ENCODE peak calls at places on chromosome 7, in four cellular contexts. U is bronchial epithelial cell, Z is NB4, T is GM20000. G is an unnamed sample.

GRCh38 chr7:103551006-103551405 is 105.0 kb upstream of the SLC26A5 start:
- DNase-seq in U (no peak), Z (no peak), T (no peak), G (no peak)

GRCh38 chr7:47483604-47484273 is 98.2 kb downstream of the TNS3 start:
- DNase-seq in Z (peak), T (no peak), U (no peak), G (no peak)

GRCh38 chr7:66741706-66742053 is 1.1 kb downstream of the RABGEF1 start:
- DNase-seq in U (no peak), Z (no peak), T (no peak), G (no peak)

GRCh38 chr7:128829391-128830166 is 627 bp upstream of the FLNC start:
- DNase-seq in Z (peak), U (peak), T (no peak), G (no peak)

GRCh38 chr7:97450516-97450915 is 281.4 kb upstream of the TAC1 start:
- DNase-seq in Z (no peak), T (no peak), U (no peak), G (no peak)

GRCh38 chr7:27245124-27245797 is 2.7 kb downstream of the EVX1 start:
- DNase-seq in Z (no peak), U (no peak), T (peak), G (no peak)

GRCh38 chr7:141128506-141128905 is 54.6 kb downstream of the TMEM178B start:
- DNase-seq in T (no peak), Z (no peak), U (no peak), G (no peak)

GRCh38 chr7:112238852-112239610 is 32.5 kb downstream of the ZNF277 start:
- DNase-seq in U (peak), Z (no peak), T (no peak), G (no peak)

GRCh38 chr7:151601521-151602305 is 82.0 kb upstream of the RHEB start:
- DNase-seq in T (no peak), Z (no peak), U (no peak), G (no peak)

GRCh38 chr7:158556721-158557440 is 30.7 kb downstream of the PTPRN2 start:
- DNase-seq in Z (no peak), U (no peak), T (no peak), G (no peak)

GRCh38 chr7:155396661-155397060 is 61.3 kb upstream of the EN2 start:
- DNase-seq in U (no peak), Z (no peak), T (no peak), G (no peak)

GRCh38 chr7:115124409-115124939 is 202.6 kb downstream of the MDFIC start:
- DNase-seq in U (no peak), Z (no peak), T (no peak), G (no peak)

GRCh38 chr7:129343099-129343700 is 91.0 kb upstream of the STRIP2 start:
- DNase-seq in U (peak), T (peak), Z (peak), G (no peak)

GRCh38 chr7:105745681-105746330 is 130.6 kb downstream of the ATXN7L1 start:
- DNase-seq in T (no peak), U (no peak), Z (no peak), G (no peak)

GRCh38 chr7:105743351-105743812 is 133.0 kb downstream of the ATXN7L1 start:
- DNase-seq in U (no peak), T (no peak), Z (no peak), G (no peak)

GRCh38 chr7:105751054-105751453 is 125.3 kb downstream of the ATXN7L1 start:
- DNase-seq in U (no peak), Z (no peak), T (no peak), G (no peak)

GRCh38 chr7:105752671-105753275 is 123.6 kb downstream of the ATXN7L1 start:
- DNase-seq in U (no peak), T (no peak), Z (no peak), G (no peak)

DNA sequence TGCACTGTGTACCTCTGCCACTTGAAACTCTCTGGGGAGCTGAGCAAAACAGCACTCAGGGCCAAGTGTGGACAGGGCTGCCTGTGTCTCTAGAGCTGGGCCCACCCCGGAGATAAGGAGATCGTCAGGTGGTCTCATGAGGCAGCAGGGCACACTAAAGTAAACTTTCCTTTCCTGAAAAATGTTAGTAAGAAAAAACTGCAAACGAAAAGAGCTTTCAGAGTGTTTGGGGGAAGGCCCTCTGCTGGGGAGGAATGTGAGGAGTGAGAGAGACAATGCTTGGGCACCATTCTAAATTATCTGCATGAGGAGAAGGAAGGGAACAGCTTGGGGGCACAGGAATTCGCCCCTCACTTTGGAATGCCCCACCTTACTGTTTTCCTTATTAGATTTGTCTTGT is 127.7 kb downstream of the ATXN7L1 start:
- DNase-seq in Z (no peak), U (no peak), T (no peak), G (no peak)
- TF ChIP-seq CTCF in Z (no peak), U (no peak), T (no peak), G (no peak)

GRCh38 chr7:135650831-135651573 is 11.3 kb upstream of the STMP1 start:
- DNase-seq in T (no peak), Z (peak), U (no peak), G (no peak)
- TF ChIP-seq CTCF in T (no peak), Z (no peak), U (no peak), G (no peak)

GRCh38 chr7:76201732-76202665 is at the start of gene SRRM3:
- DNase-seq in U (peak), Z (peak), T (peak), G (peak)
- TF ChIP-seq CTCF in U (peak), Z (peak), T (peak), G (peak)

DNA sequence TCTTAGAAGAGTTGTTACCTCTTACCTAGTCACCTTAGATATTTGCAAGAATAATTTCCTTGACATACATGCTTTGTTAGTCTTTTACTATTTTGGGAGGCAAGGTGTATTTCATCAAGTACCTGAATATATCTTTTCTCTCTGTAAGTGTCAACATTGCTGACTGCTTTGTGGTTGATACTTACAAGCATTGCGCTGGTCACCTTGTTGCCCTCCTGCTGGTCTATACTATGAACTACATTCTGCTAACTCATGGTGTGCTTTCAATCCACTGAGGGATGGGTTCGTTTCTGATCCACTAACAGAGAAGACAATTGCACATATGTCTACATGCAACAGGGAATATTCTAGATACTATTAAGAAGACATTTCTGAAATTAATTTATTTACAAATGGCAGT is 837.8 kb upstream of the COBL start:
- DNase-seq in Z (no peak), T (no peak), U (no peak), G (no peak)
- TF ChIP-seq CTCF in Z (no peak), T (no peak), U (no peak), G (peak)

GRCh38 chr7:32905175-32905662 is 13.7 kb upstream of the KBTBD2 start:
- DNase-seq in T (no peak), U (peak), Z (peak), G (no peak)
- TF ChIP-seq CTCF in T (no peak), U (no peak), Z (no peak), G (no peak)

GRCh38 chr7:32163911-32164310 is 93.7 kb upstream of the PDE1C start:
- DNase-seq in T (no peak), U (no peak), Z (no peak), G (no peak)

GRCh38 chr7:32164341-32164996 is 94.3 kb upstream of the PDE1C start:
- DNase-seq in T (no peak), U (peak), Z (peak), G (no peak)

GRCh38 chr7:32161708-32162107 is 91.5 kb upstream of the PDE1C start:
- DNase-seq in U (no peak), Z (no peak), T (no peak), G (no peak)

GRCh38 chr7:32167256-32167655 is 97.0 kb upstream of the PDE1C start:
- DNase-seq in T (no peak), U (no peak), Z (no peak), G (no peak)

GRCh38 chr7:32163141-32163806 is 93.1 kb upstream of the PDE1C start:
- DNase-seq in U (peak), Z (no peak), T (no peak), G (no peak)
- TF ChIP-seq CTCF in U (no peak), Z (no peak), T (no peak), G (no peak)

GRCh38 chr7:132328760-132329159 is 247.5 kb downstream of the PLXNA4 start:
- DNase-seq in U (no peak), T (no peak), Z (no peak), G (no peak)

GRCh38 chr7:132322981-132323380 is 253.3 kb downstream of the PLXNA4 start:
- DNase-seq in Z (no peak), T (no peak), U (no peak), G (no peak)

GRCh38 chr7:132328047-132328620 is 248.1 kb downstream of the PLXNA4 start:
- DNase-seq in Z (no peak), T (no peak), U (no peak), G (no peak)

GRCh38 chr7:132321387-132321786 is 254.9 kb downstream of the PLXNA4 start:
- DNase-seq in T (no peak), Z (peak), U (no peak), G (no peak)

DNA sequence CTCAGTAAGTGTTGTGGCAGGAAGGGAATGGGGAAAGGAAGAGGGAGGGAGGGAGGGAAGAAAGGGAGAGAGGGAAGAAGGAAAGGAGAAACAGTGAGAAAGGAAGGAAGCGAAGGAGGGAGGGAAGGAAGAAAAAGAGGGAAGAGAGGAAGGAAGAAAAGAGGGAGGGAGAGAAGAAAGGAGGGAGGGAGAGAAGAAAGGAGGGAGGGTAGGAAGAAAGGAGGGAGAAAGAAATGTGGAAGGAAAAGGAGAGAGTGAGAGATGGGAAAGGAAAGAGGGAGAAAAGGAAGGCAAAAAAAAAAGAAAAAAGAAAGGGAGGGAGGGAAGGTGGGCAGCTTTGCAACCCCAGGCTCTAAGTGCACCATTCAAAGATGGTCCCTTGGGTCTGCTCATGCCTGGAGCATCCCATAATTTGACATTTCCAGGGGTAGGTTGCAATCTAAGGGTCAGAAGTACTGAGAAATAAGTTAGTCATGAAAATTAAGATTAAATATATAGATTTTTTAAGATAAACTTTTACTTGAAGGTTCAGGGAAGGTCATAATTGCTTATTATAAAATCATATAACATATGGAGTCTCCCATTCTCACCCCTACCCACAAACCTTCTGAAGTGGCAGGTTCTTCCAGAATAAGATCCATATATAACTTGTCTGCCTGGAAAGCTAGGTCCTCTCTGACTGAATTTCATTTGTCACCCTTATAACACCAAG is 249.2 kb downstream of the PLXNA4 start:
- DNase-seq in Z (no peak), T (no peak), U (no peak), G (no peak)
- TF ChIP-seq CTCF in Z (no peak), T (no peak), U (no peak), G (no peak)

GRCh38 chr7:149031353-149031910 is 3.1 kb upstream of the PDIA4 start:
- DNase-seq in T (no peak), U (no peak), Z (no peak), G (no peak)

GRCh38 chr7:149027560-149028345 is 552 bp downstream of the PDIA4 start:
- DNase-seq in T (no peak), U (peak), Z (peak), G (no peak)

GRCh38 chr7:149023662-149024061 is 4.6 kb downstream of the PDIA4 start:
- DNase-seq in T (no peak), U (peak), Z (no peak), G (no peak)

GRCh38 chr7:149027055-149027454 is 1.2 kb downstream of the PDIA4 start:
- DNase-seq in T (peak), Z (no peak), U (no peak), G (no peak)

GRCh38 chr7:149028346-149029109 is at the start of gene PDIA4:
- DNase-seq in U (peak), T (peak), Z (peak), G (peak)
- TF ChIP-seq CTCF in U (peak), T (no peak), Z (peak), G (peak)

GRCh38 chr7:149796287-149796860 is 23.0 kb upstream of the ZNF467 start:
- DNase-seq in T (no peak), Z (no peak), U (no peak), G (no peak)
- TF ChIP-seq CTCF in T (no peak), Z (no peak), U (no peak), G (no peak)

GRCh38 chr7:123208793-123209192 is 9.0 kb upstream of the SLC13A1 start:
- DNase-seq in T (peak), Z (peak), U (no peak), G (no peak)
- TF ChIP-seq CTCF in T (peak), Z (peak), U (peak), G (peak)

G was measured in progenitor cell of endocrine pancreas.